ENCODE peak calls at places on chromosome 20, in six cellular contexts. K is ELR; U is activated CD4-positive, alpha-beta T cell treated with anti-CD3 and anti-CD28 coated beads, Interleukin-2, amount 10 ng/mL, durations not matched to agents 7 days and 5 days; M is EL; R is cardiac muscle cell; B is BE2C. S is an unnamed sample.

GRCh38 chr20:31718952-31719643 is 3.6 kb downstream of the BCL2L1 start:
- DNase-seq in K (no peak), U (no peak), M (no peak), R (no peak), B (no peak), S (no peak)

GRCh38 chr20:460180-460579 is 2.2 kb downstream of the TBC1D20 start:
- DNase-seq in K (no peak), U (no peak), M (no peak), R (no peak), B (no peak), S (no peak)

GRCh38 chr20:37406010-37406998 is 60.4 kb downstream of the SRC start:
- DNase-seq in K (peak), U (peak), M (peak), R (peak), B (peak), S (peak)

GRCh38 chr20:34951252-34951651 is 4.4 kb downstream of the GSS start:
- DNase-seq in K (no peak), U (no peak), M (no peak), R (no peak), B (no peak), S (no peak)

GRCh38 chr20:31815408-31816188 is 3.6 kb upstream of the MYLK2 start:
- DNase-seq in K (no peak), U (no peak), M (no peak), R (peak), B (no peak), S (no peak)

GRCh38 chr20:17888044-17888443 is 80.5 kb downstream of the SNX5 start:
- DNase-seq in K (peak), U (no peak), M (peak), R (no peak), B (no peak), S (no peak)

GRCh38 chr20:1660263-1660662 is 2.7 kb upstream of the SIRPG start:
- DNase-seq in K (no peak), U (no peak), M (no peak), R (no peak), B (no peak), S (no peak)

GRCh38 chr20:35290887-35291417 is 1.3 kb downstream of the FAM83C start:
- DNase-seq in K (no peak), U (no peak), M (no peak), R (no peak), B (no peak), S (no peak)

GRCh38 chr20:59173938-59174496 is 10.4 kb downstream of the ZNF831 start:
- DNase-seq in K (peak), U (no peak), M (no peak), R (no peak), B (no peak), S (no peak)

GRCh38 chr20:5539656-5540055 is 210.5 kb upstream of the SHLD1 start:
- DNase-seq in K (no peak), U (no peak), M (no peak), R (no peak), B (no peak), S (no peak)

GRCh38 chr20:46811328-46812084 is 83.1 kb upstream of the EYA2 start:
- DNase-seq in K (no peak), U (no peak), M (no peak), R (no peak), B (no peak), S (no peak)

GRCh38 chr20:24637941-24638340 is 168.5 kb downstream of the SYNDIG1 start:
- DNase-seq in K (no peak), U (no peak), M (no peak), R (no peak), B (no peak), S (no peak)

GRCh38 chr20:9070304-9070703 is 1.4 kb downstream of the PLCB4 start:
- DNase-seq in K (no peak), U (no peak), M (no peak), R (no peak), B (no peak), S (no peak)

GRCh38 chr20:50399003-50399916 is 110.9 kb upstream of the PTPN1 start:
- DNase-seq in K (no peak), U (no peak), M (peak), R (no peak), B (no peak), S (no peak)

GRCh38 chr20:539848-540247 is 3.7 kb downstream of the CSNK2A1 start:
- DNase-seq in K (peak), U (no peak), M (peak), R (peak), B (no peak), S (no peak)

GRCh38 chr20:5809495-5809894 is 59.3 kb downstream of the SHLD1 start:
- DNase-seq in K (peak), U (no peak), M (no peak), R (no peak), B (no peak), S (no peak)

GRCh38 chr20:2750343-2751251 is 49.8 kb downstream of the CPXM1 start:
- DNase-seq in K (peak), U (peak), M (peak), R (peak), B (no peak), S (peak)

GRCh38 chr20:57473246-57474042 is 51.5 kb downstream of the CTCFL start:
- DNase-seq in K (no peak), U (peak), M (no peak), R (peak), B (no peak), S (no peak)

S was measured in NCI-H460.